ENCODE peak calls at places on chromosomes 2 and 18, in seven cellular contexts. R, E, U, H, J, K and Z are unnamed samples.

GRCh38 chr2:204170419-204170818 is 233.9 kb downstream of the ICOS start:
- DNase-seq in R (no peak), E (no peak), U (no peak), H (no peak), J (no peak), K (no peak), Z (no peak)

GRCh38 chr18:69680128-69680527 is 267.5 kb downstream of the CD226 start:
- DNase-seq in R (no peak), E (no peak), U (no peak), H (no peak), J (no peak), K (no peak), Z (no peak)

GRCh38 chr2:142140434-142140845 is 9.6 kb upstream of the LRP1B start:
- DNase-seq in R (no peak), E (peak; percentile 9), U (no peak), H (peak; percentile 57), J (no peak), K (peak; percentile 55), Z (peak; percentile 21)

GRCh38 chr18:43396266-43396665 is 119.0 kb upstream of the SYT4 start:
- DNase-seq in R (no peak), E (no peak), U (no peak), H (peak; percentile 39), J (no peak), K (peak; percentile 59), Z (peak; percentile 4)

GRCh38 chr2:10411557-10411956 is 36.6 kb downstream of the ODC1 start:
- DNase-seq in R (no peak), E (no peak), U (no peak), H (no peak), J (no peak), K (no peak), Z (no peak)

GRCh38 chr18:23798824-23799223 is 109.6 kb downstream of the LAMA3 start:
- DNase-seq in R (no peak), E (no peak), U (no peak), H (no peak), J (no peak), K (no peak), Z (no peak)

GRCh38 chr2:152054593-152054992 is 44.3 kb downstream of the CACNB4 start:
- DNase-seq in R (no peak), E (peak; percentile 65), U (no peak), H (no peak), J (no peak), K (no peak), Z (no peak)

GRCh38 chr2:20725782-20726181 is 58.8 kb downstream of the GDF7 start:
- DNase-seq in R (no peak), E (no peak), U (no peak), H (no peak), J (no peak), K (no peak), Z (no peak)

GRCh38 chr2:182186132-182186735 is 200.6 kb downstream of the PPP1R1C start:
- DNase-seq in R (no peak), E (peak; percentile 34), U (no peak), H (peak; percentile 66), J (peak; percentile 3), K (peak; percentile 56), Z (peak; percentile 30)

GRCh38 chr2:134146620-134147019 is 107.3 kb upstream of the MGAT5 start:
- DNase-seq in R (no peak), E (peak; percentile 67), U (no peak), H (no peak), J (no peak), K (peak; percentile 29), Z (no peak)

GRCh38 chr2:73852020-73852419 is 23.3 kb downstream of the STAMBP start:
- DNase-seq in R (peak; percentile 22), E (peak; percentile 90), U (no peak), H (peak; percentile 23), J (no peak), K (no peak), Z (no peak)

GRCh38 chr18:44709297-44710117 is 28.8 kb downstream of the SETBP1 start:
- DNase-seq in R (no peak), E (no peak), U (no peak), H (no peak), J (peak; percentile 29), K (no peak), Z (no peak)

GRCh38 chr2:66301073-66301766 is 133.7 kb upstream of the MEIS1 start:
- DNase-seq in R (no peak), E (peak; percentile 34), U (no peak), H (no peak), J (no peak), K (peak; percentile 34), Z (no peak)

GRCh38 chr18:45275367-45276113 is 339.7 kb upstream of the SLC14A2 start:
- DNase-seq in R (peak; percentile 14), E (peak; percentile 45), U (no peak), H (peak; percentile 22), J (peak; percentile 18), K (no peak), Z (peak; percentile 17)